ENCODE peak calls at places on chromosomes 7 and 10, in five cellular contexts. L is HCT116, E is astrocyte of the spinal cord, O is IMR-90, Y is HFF-Myc. N is an unnamed sample.
A peak's percentile ranks its signal among the peaks of the same experiment; 100 is the strongest.

GRCh38 chr7:158216198-158216597 is 371.4 kb downstream of the PTPRN2 start:
- DNase-seq in L (no peak), E (no peak), O (no peak), Y (no peak), N (no peak)

GRCh38 chr7:64869912-64870562 is 33.0 kb upstream of the ZNF273 start:
- DNase-seq in L (no peak), E (no peak), O (no peak), Y (no peak), N (no peak)

GRCh38 chr10:5094265-5095205 is at the start of gene AKR1C3:
- DNase-seq in L (peak; percentile 51), E (peak; percentile 52), O (peak; percentile 65), Y (peak; percentile 29), N (peak; percentile 85)

GRCh38 chr10:35574924-35575352 is 30.2 kb upstream of the GJD4 start:
- DNase-seq in L (no peak), E (peak; percentile 96), O (peak; percentile 98), Y (peak; percentile 5), N (peak; percentile 95)

GRCh38 chr10:86371116-86371515 is 4.5 kb upstream of the GRID1 start:
- DNase-seq in L (no peak), E (no peak), O (no peak), Y (no peak), N (no peak)

GRCh38 chr7:41367967-41368882 is 334.7 kb downstream of the INHBA start:
- DNase-seq in L (no peak), E (no peak), O (peak; percentile 30), Y (no peak), N (peak; percentile 18)

GRCh38 chr10:43707755-43708154 is 59.1 kb upstream of the ZNF32 start:
- DNase-seq in L (no peak), E (no peak), O (no peak), Y (no peak), N (peak; percentile 37)

GRCh38 chr7:2939193-2939885 is 95.2 kb upstream of the GNA12 start:
- DNase-seq in L (no peak), E (no peak), O (peak; percentile 9), Y (no peak), N (peak; percentile 10)

GRCh38 chr10:1056326-1057105 is at the start of gene WDR37:
- DNase-seq in L (no peak), E (peak; percentile 91), O (peak; percentile 90), Y (peak; percentile 56), N (peak; percentile 93)

GRCh38 chr10:93784059-93784458 is 26.3 kb downstream of the LGI1 start:
- DNase-seq in L (no peak), E (no peak), O (no peak), Y (no peak), N (no peak)

GRCh38 chr10:46516660-46517416 is 39.6 kb downstream of the GPRIN2 start:
- DNase-seq in L (no peak), E (peak; percentile 76), O (peak; percentile 96), Y (peak; percentile 56), N (peak; percentile 87)

GRCh38 chr10:71297343-71297742 is 21.7 kb upstream of the SLC29A3 start:
- DNase-seq in L (no peak), E (no peak), O (no peak), Y (no peak), N (no peak)

GRCh38 chr10:124725171-124725631 is 19.0 kb downstream of the FAM53B start:
- DNase-seq in L (no peak), E (no peak), O (no peak), Y (no peak), N (no peak)

GRCh38 chr7:21942955-21943354 is 2.7 kb downstream of the CDCA7L start:
- DNase-seq in L (no peak), E (no peak), O (no peak), Y (no peak), N (no peak)

GRCh38 chr10:15472431-15473400 is 101.6 kb upstream of the FAM171A1 start:
- DNase-seq in L (no peak), E (peak; percentile 98), O (peak; percentile 7), Y (no peak), N (peak; percentile 92)

GRCh38 chr10:23158370-23158769 is 33.7 kb upstream of the PTF1A start:
- DNase-seq in L (peak; percentile 47), E (peak; percentile 55), O (peak; percentile 58), Y (peak; percentile 42), N (peak; percentile 67)
- H3K4me3 ChIP-seq in L (no peak overlapping the region), E (no peak overlapping the region), O (no peak overlapping the region), Y (no peak overlapping the region), N (no peak overlapping the region)

GRCh38 chr7:51369746-51370145 is 53.1 kb upstream of the COBL start:
- DNase-seq in L (no peak), E (peak; percentile 3), O (no peak), Y (no peak), N (no peak)
- TF ChIP-seq CTCF in L (peak; percentile 25), E (peak; percentile 30), O (peak; percentile 22), Y (peak; percentile 3), N (peak; percentile 38)

GRCh38 chr7:70354409-70355169 is 756.3 kb downstream of the AUTS2 start:
- DNase-seq in L (no peak), E (no peak), O (no peak), Y (no peak), N (peak; percentile 42)
- H3K4me3 ChIP-seq in L (no peak overlapping the region), E (no peak overlapping the region), O (no peak overlapping the region), Y (no peak overlapping the region), N (no peak overlapping the region)

GRCh38 chr7:130869918-130870317 is 135.9 kb upstream of the KLF14 start:
- DNase-seq in L (no peak), E (no peak), O (no peak), Y (no peak), N (no peak)

GRCh38 chr7:130867581-130868136 is 133.7 kb upstream of the KLF14 start:
- DNase-seq in L (no peak), E (no peak), O (no peak), Y (no peak), N (no peak)

GRCh38 chr7:130867039-130867438 is 133.0 kb upstream of the KLF14 start:
- DNase-seq in L (no peak), E (no peak), O (no peak), Y (no peak), N (no peak)

GRCh38 chr7:130868150-130868549 is 134.1 kb upstream of the KLF14 start:
- DNase-seq in L (no peak), E (no peak), O (no peak), Y (no peak), N (no peak)

GRCh38 chr7:130865408-130866236 is 131.6 kb upstream of the KLF14 start:
- DNase-seq in L (no peak), E (no peak), O (peak; percentile 61), Y (no peak), N (no peak)
- TF ChIP-seq CTCF in L (no peak), E (no peak), O (peak; percentile 5), Y (no peak), N (peak; percentile 25)

GRCh38 chr10:116325987-116326386 is 1.7 kb downstream of the CCDC172 start:
- DNase-seq in L (no peak), E (no peak), O (no peak), Y (no peak), N (no peak)

GRCh38 chr10:116324951-116325635 is 845 bp downstream of the CCDC172 start:
- DNase-seq in L (no peak), E (no peak), O (no peak), Y (no peak), N (no peak)

GRCh38 chr10:116329153-116329552 is 4.9 kb downstream of the CCDC172 start:
- DNase-seq in L (no peak), E (no peak), O (no peak), Y (no peak), N (no peak)

DNA sequence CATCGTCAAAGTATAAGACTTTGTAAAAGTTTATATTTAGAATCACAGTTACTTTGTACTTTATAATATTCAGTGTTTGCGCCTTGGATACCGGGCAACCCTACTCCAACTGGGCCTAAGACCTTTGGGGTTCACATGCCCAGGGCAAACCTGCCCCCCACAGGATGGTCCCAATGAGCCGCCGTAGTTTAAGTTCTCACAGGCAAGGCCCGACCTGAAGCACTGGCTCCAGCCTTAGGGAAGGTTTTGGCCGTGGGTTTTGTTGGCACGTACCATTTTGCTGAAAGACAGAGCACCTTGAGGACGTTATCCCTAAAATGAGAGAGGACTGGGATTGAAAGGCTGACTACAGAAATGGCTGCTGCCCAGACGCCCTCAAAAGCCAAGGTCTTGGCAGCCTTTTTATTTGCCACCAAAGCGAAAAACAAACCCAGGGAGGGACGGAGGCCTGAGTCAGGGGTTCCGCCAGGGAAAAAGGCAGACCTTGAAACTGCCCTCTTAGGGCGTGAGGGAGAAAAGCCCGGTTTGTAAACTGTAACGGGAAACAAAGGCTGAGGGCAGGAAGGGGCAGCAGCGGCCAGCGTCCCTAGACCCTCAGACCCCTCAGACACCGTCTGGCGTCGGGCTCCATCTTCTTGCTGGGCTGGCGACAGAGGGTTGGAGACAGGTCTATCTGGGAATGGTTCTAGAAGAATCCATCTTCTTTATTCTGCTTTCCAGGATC is at the start of gene CCDC172:
- DNase-seq in L (no peak), E (no peak), O (no peak), Y (no peak), N (no peak)
- H3K4me3 ChIP-seq in L (no peak within 1 kb of the TSS), E (no peak within 1 kb of the TSS), O (no peak within 1 kb of the TSS), Y (no peak within 1 kb of the TSS), N (no peak within 1 kb of the TSS)

GRCh38 chr10:104143829-104144228 is 21.9 kb downstream of the SFR1 start:
- DNase-seq in L (no peak), E (no peak), O (no peak), Y (no peak), N (no peak)
- TF ChIP-seq CTCF in L (no peak), E (no peak), O (no peak), Y (no peak), N (no peak)

DNA sequence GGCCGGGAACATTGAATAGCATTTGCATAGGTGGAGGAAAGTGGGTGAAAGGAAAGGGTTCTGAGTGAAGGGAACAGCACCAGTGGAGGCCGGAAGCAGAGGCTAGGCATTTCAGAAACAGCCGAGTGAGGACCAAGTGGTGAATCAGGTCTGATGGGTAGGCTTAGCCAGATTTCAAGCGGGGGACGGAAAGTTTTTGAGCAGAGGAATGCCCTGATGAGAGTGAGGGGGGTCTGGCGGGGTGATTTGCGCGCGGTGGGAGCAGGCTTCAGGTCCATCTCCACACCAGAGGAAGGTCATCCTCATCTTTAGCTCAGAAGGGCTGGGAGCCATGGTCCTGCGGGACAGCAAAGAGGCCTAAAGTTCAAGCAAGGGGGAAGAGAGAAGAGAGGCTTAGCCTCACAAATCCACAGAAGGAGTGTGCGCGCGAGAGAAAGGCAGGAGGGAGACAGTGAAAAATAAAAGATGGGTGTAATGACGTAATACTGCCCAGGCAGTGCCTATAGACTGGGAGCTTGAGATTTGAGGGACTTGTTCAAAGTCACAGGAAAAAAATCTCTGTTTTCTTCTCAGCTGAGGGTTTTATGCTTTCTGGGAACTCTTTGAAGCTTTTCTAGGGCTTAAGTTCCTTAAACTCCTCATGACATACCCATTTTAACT is 1.0 kb upstream of the DENND2A start:
- DNase-seq in L (no peak), E (no peak), O (no peak), Y (no peak), N (no peak)
- H3K4me3 ChIP-seq in L (no peak overlapping the region), E (peak overlapping the region; percentile 71), O (no peak overlapping the region), Y (peak overlapping the region; percentile 58), N (no peak overlapping the region)

GRCh38 chr7:117375380-117375779 is 51.9 kb downstream of the ASZ1 start:
- DNase-seq in L (no peak), E (peak; percentile 13), O (peak; percentile 37), Y (no peak), N (peak; percentile 21)
- TF ChIP-seq CTCF in L (peak; percentile 24), E (peak; percentile 42), O (peak; percentile 42), Y (peak; percentile 19), N (peak; percentile 42)

GRCh38 chr10:3886191-3886590 is 101.2 kb upstream of the KLF6 start:
- DNase-seq in L (no peak), E (peak; percentile 77), O (peak; percentile 61), Y (no peak), N (peak; percentile 74)
- H3K4me3 ChIP-seq in L (no peak overlapping the region), E (no peak overlapping the region), O (no peak overlapping the region), Y (no peak overlapping the region), N (no peak overlapping the region)

N was measured in fibroblast of mammary gland.